ENCODE peak calls at places on chromosomes 6 and 20, in eight cellular contexts. S, F, R, V, K, D, A and X are unnamed samples.

GRCh38 chr6:138109042-138109997 is 2.1 kb upstream of the PERP start:
- DNase-seq in R (peak; percentile 70), A (peak; percentile 91), F (no peak), S (no peak), V (peak; percentile 70), K (peak; percentile 64), D (peak; percentile 50), X (peak; percentile 76)

GRCh38 chr6:155528982-155529453 is 73.4 kb upstream of the NOX3 start:
- DNase-seq in F (no peak), R (peak; percentile 94), V (no peak), D (peak; percentile 91), K (peak; percentile 95), A (peak; percentile 95), S (no peak), X (peak; percentile 89)

GRCh38 chr6:11258260-11259237 is 26.1 kb upstream of the NEDD9 start:
- DNase-seq in F (no peak), V (no peak), K (no peak), R (no peak), D (peak; percentile 67), S (no peak), A (no peak), X (no peak)

GRCh38 chr6:72716916-72717315 is 95.1 kb downstream of the KCNQ5 start:
- DNase-seq in F (no peak), K (no peak), V (no peak), A (no peak), D (no peak), R (no peak), S (no peak), X (no peak)

GRCh38 chr6:490251-491037 is 98.9 kb downstream of the IRF4 start:
- DNase-seq in F (no peak), K (no peak), V (no peak), D (no peak), S (no peak), A (no peak), R (no peak), X (no peak)

GRCh38 chr20:37315293-37316110 is 26.0 kb downstream of the MANBAL start:
- DNase-seq in R (peak; percentile 92), A (no peak), S (no peak), D (peak; percentile 86), F (no peak), V (no peak), K (no peak), X (peak; percentile 86)

GRCh38 chr6:139161817-139162284 is 27.0 kb downstream of the HECA start:
- DNase-seq in D (peak; percentile 19), F (no peak), A (no peak), S (no peak), R (no peak), V (no peak), K (no peak), X (no peak)

GRCh38 chr6:65545920-65546319 is 161.1 kb downstream of the EYS start:
- DNase-seq in F (no peak), K (no peak), S (no peak), V (no peak), R (no peak), D (peak; percentile 0), A (no peak), X (no peak)

GRCh38 chr6:101770116-101770515 is 376.6 kb downstream of the GRIK2 start:
- DNase-seq in S (no peak), D (no peak), K (no peak), V (no peak), F (no peak), A (no peak), R (no peak), X (no peak)

GRCh38 chr20:44394520-44395182 is 39.2 kb downstream of the HNF4A start:
- DNase-seq in K (peak; percentile 100), D (no peak), R (no peak), S (no peak), V (no peak), A (no peak), F (no peak), X (no peak)

GRCh38 chr6:110950443-110950842 is 8.1 kb upstream of the GTF3C6 start:
- DNase-seq in V (no peak), K (no peak), D (no peak), R (no peak), A (no peak), F (no peak), S (no peak), X (no peak)

GRCh38 chr20:43477193-43477592 is 19.5 kb downstream of the SRSF6 start:
- DNase-seq in A (no peak), V (no peak), D (no peak), K (no peak), R (no peak), S (no peak), F (no peak), X (no peak)

GRCh38 chr6:169023161-169023874 is 230.3 kb downstream of the THBS2 start:
- DNase-seq in S (no peak), D (no peak), A (no peak), K (no peak), V (no peak), F (no peak), R (no peak), X (no peak)

GRCh38 chr6:43860285-43860684 is 90.3 kb downstream of the VEGFA start:
- DNase-seq in S (no peak), V (no peak), D (peak; percentile 19), A (no peak), R (peak; percentile 39), K (no peak), F (no peak), X (no peak)

GRCh38 chr6:122726649-122727048 is 52.9 kb upstream of the FABP7 start:
- DNase-seq in F (peak; percentile 43), A (peak; percentile 12), R (peak; percentile 37), V (peak; percentile 8), S (no peak), K (peak; percentile 19), D (no peak), X (peak; percentile 33)

GRCh38 chr20:62323146-62323979 is 20.6 kb downstream of the ADRM1 start:
- DNase-seq in V (no peak), A (no peak), D (no peak), S (no peak), K (no peak), F (no peak), R (no peak), X (no peak)

GRCh38 chr20:51378171-51378928 is 164.2 kb downstream of the NFATC2 start:
- DNase-seq in V (no peak), A (no peak), F (peak; percentile 65), K (no peak), S (no peak), R (no peak), D (no peak), X (no peak)

GRCh38 chr20:44717986-44718385 is 2.8 kb downstream of the CCN5 start:
- DNase-seq in R (no peak), A (no peak), S (no peak), D (no peak), V (no peak), F (peak; percentile 63), K (no peak), X (no peak)

GRCh38 chr6:147285087-147285855 is 81.1 kb downstream of the STXBP5 start:
- DNase-seq in F (no peak), V (no peak), K (peak; percentile 46), D (peak; percentile 57), R (peak; percentile 65), A (peak; percentile 62), S (no peak), X (peak; percentile 22)

GRCh38 chr20:49821850-49822249 is 9.2 kb downstream of the SLC9A8 start:
- DNase-seq in K (no peak), D (peak; percentile 81), V (peak; percentile 41), A (peak; percentile 5), S (no peak), R (peak; percentile 71), F (no peak), X (peak; percentile 37)

GRCh38 chr6:89494131-89494793 is 61.3 kb downstream of the ANKRD6 start:
- DNase-seq in V (no peak), F (peak; percentile 41), R (no peak), D (no peak), K (no peak), A (no peak), S (no peak), X (no peak)

GRCh38 chr6:41652876-41653641 is 14.8 kb downstream of the MDFI start:
- DNase-seq in D (no peak), A (no peak), K (no peak), S (no peak), F (no peak), V (peak; percentile 69), R (peak; percentile 47), X (no peak)

GRCh38 chr6:52872031-52872430 is 31.4 kb upstream of the GSTA5 start:
- DNase-seq in A (no peak), R (peak; percentile 10), K (no peak), F (no peak), V (no peak), D (no peak), S (no peak), X (no peak)

GRCh38 chr20:44733341-44734069 is 12.2 kb upstream of the KCNK15 start:
- DNase-seq in A (peak; percentile 74), F (peak; percentile 77), D (peak; percentile 48), V (peak; percentile 78), K (peak; percentile 67), R (peak; percentile 65), S (no peak), X (peak; percentile 57)

GRCh38 chr6:29926081-29926794 is 16.1 kb upstream of the HLA-A start:
- DNase-seq in D (no peak), R (peak; percentile 32), K (no peak), V (peak; percentile 22), A (no peak), F (no peak), S (no peak), X (no peak)

GRCh38 chr20:58016779-58017178 is 211.7 kb downstream of the ANKRD60 start:
- DNase-seq in S (no peak), K (no peak), D (no peak), F (no peak), V (no peak), A (no peak), R (no peak), X (no peak)
- H3K4me1 ChIP-seq in S (no peaks in the 10 kb centered on the region), K (no peaks in the 10 kb centered on the region), D (no peaks in the 10 kb centered on the region), F (no peaks in the 10 kb centered on the region), V (peaks cover 84% of the 10 kb centered on the region), A (no peaks in the 10 kb centered on the region), R (no peaks in the 10 kb centered on the region), X (peaks cover 42% of the 10 kb centered on the region)

GRCh38 chr20:16205505-16205904 is 367.7 kb downstream of the KIF16B start:
- DNase-seq in R (no peak), S (no peak), K (no peak), V (no peak), A (no peak), F (no peak), D (no peak), X (no peak)
- H4K20me1 ChIP-seq in R (no peaks in the 10 kb centered on the region), S (no peaks in the 10 kb centered on the region), K (no peaks in the 10 kb centered on the region), V (no peaks in the 10 kb centered on the region), A (no peaks in the 10 kb centered on the region), F (no peaks in the 10 kb centered on the region), D (no peaks in the 10 kb centered on the region), X (no peaks in the 10 kb centered on the region)

DNA sequence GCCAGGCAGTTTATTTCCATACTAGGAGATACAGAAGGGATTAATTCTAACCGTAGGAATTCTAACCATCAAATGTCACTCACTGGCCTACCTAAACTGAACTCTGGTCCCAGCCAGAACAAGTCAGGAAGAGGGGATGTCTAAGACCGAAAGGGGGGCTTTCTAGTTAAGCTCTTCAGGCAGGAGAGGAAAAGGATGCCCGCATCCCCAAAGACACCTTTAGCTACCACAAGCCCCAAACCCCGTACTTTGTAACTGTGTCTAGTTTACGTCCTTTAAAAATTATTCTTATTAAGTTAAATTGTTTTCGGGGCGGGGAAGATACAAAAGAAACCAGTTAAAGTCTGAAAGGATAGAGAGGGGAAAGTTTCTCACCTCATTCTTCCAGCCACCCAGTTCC is 1.2 kb upstream of the ZNF76 start:
- DNase-seq in K (no peak), F (no peak), R (no peak), S (no peak), A (no peak), D (no peak), V (no peak), X (no peak)
- H3K4me1 ChIP-seq in K (peaks cover 40% of the 10 kb centered on the region), F (peaks cover 2% of the 10 kb centered on the region), R (peaks cover 8% of the 10 kb centered on the region), S (peaks cover 10% of the 10 kb centered on the region), A (peaks cover 14% of the 10 kb centered on the region), D (no peaks in the 10 kb centered on the region), V (peaks cover 16% of the 10 kb centered on the region), X (peaks cover 13% of the 10 kb centered on the region)

GRCh38 chr6:4909063-4909645 is 94.7 kb downstream of the RPP40 start:
- DNase-seq in S (no peak), F (no peak), K (no peak), V (no peak), A (no peak), D (no peak), R (no peak), X (no peak)
- H4K20me1 ChIP-seq in S (peaks cover 33% of the 10 kb centered on the region), F (no peaks in the 10 kb centered on the region), K (no peaks in the 10 kb centered on the region), V (no peaks in the 10 kb centered on the region), A (no peaks in the 10 kb centered on the region), D (no peaks in the 10 kb centered on the region), R (peaks cover 22% of the 10 kb centered on the region), X (no peaks in the 10 kb centered on the region)